ENCODE peak calls at places on chromosomes 6 and 20, in nine cellular contexts. J is progenitor cell of endocrine pancreas, Y is keratinocyte, E is uterus, N is foreskin fibroblast, Z is natural killer cell, V is GM12878, G is GM12865, B is fibroblast of mammary gland. H is an unnamed sample.

GRCh38 chr6:162638931-162639574 is 88.5 kb downstream of the PRKN start:
- DNase-seq in J (no peak), N (peak; percentile 4), Z (no peak), G (no peak), Y (no peak), V (no peak), E (no peak), B (no peak), H (no peak)

GRCh38 chr6:56550307-56550706 is 92.4 kb downstream of the DST start:
- DNase-seq in Z (no peak), E (no peak), Y (no peak), G (no peak), B (no peak), N (no peak), V (no peak), J (no peak), H (no peak)

GRCh38 chr6:100257661-100258395 is 206.9 kb downstream of the SIM1 start:
- DNase-seq in Y (no peak), V (peak; percentile 11), B (peak; percentile 57), G (peak; percentile 46), N (peak; percentile 62), E (no peak), Z (no peak), J (no peak), H (peak; percentile 28)

GRCh38 chr6:4606016-4606415 is 170.2 kb upstream of the CDYL start:
- DNase-seq in B (no peak), J (no peak), E (no peak), G (no peak), Z (no peak), Y (no peak), V (no peak), N (no peak), H (no peak)

GRCh38 chr6:89144358-89145041 is 1.4 kb upstream of the PM20D2 start:
- DNase-seq in E (no peak), V (no peak), G (peak; percentile 61), Y (no peak), Z (no peak), N (no peak), J (no peak), B (no peak), H (peak; percentile 58)

GRCh38 chr6:77837034-77837784 is 184.4 kb downstream of the MEI4 start:
- DNase-seq in J (no peak), Y (no peak), N (no peak), G (no peak), E (no peak), Z (no peak), B (no peak), V (no peak), H (no peak)

GRCh38 chr6:163940705-163941470 is 526.4 kb downstream of the QKI start:
- DNase-seq in Y (no peak), Z (no peak), V (no peak), B (peak; percentile 7), N (no peak), G (no peak), E (no peak), J (no peak), H (no peak)

GRCh38 chr6:25971187-25971811 is 8.7 kb downstream of the TRIM38 start:
- DNase-seq in Z (no peak), E (peak; percentile 56), V (no peak), B (peak; percentile 93), Y (no peak), N (peak; percentile 96), J (no peak), G (no peak), H (no peak)

GRCh38 chr20:33843854-33844253 is 32.7 kb downstream of the CHMP4B start:
- DNase-seq in J (no peak), G (peak; percentile 61), Z (no peak), V (no peak), Y (no peak), N (no peak), B (no peak), E (no peak), H (peak; percentile 68)

DNA sequence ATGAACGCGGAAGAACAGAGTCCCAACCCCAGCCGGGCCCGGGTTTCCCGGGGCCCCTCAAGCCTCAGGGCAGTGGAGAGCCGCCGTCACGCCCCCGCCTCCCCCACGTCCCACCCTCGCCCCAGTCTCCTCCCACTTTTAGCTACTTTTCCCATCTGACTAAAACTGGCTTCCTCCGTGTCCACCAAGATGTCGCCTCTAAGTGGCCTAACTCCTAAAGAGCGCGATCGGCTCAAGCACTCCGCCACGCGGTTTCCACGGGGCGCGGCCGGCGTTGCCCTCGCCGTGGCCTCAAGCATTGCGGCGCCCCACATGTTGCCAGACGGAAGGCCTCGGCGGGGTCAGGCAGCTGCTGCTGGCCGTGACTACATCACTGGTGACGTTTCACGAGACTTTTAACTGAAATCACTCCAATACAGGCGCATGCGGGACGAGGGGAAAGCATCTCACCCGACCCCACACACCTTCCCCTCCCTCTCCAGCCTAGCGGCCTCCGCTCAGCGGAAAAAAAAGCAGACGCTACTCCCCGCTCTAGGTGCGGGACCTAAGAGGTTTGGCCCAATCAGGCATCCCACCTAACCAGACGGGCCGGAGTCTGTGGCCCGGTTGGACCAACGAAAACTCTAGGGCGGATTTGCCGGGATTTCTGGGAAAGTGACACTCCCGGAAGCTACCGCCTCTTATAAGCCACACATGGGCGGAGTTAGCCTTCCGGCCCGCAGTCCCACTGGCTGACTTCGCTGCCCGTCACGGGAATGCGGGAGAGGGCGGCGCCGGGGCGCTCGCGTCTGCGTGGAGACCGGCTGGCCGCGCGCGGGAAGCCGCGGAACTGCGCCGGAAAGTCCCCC is at the start of gene NXT1:
- DNase-seq in Y (peak; percentile 87), E (peak; percentile 98), V (peak; percentile 92), Z (peak; percentile 95), B (peak; percentile 98), G (peak; percentile 98), N (peak; percentile 99), J (peak; percentile 95), H (peak; percentile 92)
- TF ChIP-seq CTCF in Y (peak; percentile 0), E (no peak), V (no peak), Z (no peak), B (no peak), G (no peak), N (peak; percentile 1), J (no peak), H (no peak)

DNA sequence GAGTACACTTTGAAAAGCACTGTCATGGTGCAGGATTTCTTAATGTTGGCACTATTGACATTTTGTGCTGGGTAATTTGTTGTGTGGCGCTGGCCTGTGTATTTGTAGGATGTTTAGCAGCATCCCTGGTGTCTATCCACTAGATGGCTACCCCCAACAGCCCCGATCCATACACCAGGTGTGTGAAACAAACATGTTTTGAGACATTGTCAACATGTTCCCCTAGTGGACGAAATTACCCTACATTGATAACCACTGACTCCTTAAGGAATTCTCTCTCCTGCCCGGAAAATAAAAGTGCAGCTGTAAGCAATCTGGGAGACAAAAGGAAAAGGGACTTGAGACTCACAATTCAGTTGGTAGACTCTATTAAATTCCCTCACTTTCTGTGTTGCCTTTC is 52.6 kb upstream of the TMEM200A start:
- DNase-seq in Y (no peak), B (no peak), E (no peak), N (no peak), J (no peak), G (no peak), V (no peak), Z (no peak), H (no peak)
- TF ChIP-seq CTCF in Y (no peak), B (no peak), E (no peak), N (no peak), J (peak; percentile 30), G (no peak), V (no peak), Z (no peak), H (no peak)

DNA sequence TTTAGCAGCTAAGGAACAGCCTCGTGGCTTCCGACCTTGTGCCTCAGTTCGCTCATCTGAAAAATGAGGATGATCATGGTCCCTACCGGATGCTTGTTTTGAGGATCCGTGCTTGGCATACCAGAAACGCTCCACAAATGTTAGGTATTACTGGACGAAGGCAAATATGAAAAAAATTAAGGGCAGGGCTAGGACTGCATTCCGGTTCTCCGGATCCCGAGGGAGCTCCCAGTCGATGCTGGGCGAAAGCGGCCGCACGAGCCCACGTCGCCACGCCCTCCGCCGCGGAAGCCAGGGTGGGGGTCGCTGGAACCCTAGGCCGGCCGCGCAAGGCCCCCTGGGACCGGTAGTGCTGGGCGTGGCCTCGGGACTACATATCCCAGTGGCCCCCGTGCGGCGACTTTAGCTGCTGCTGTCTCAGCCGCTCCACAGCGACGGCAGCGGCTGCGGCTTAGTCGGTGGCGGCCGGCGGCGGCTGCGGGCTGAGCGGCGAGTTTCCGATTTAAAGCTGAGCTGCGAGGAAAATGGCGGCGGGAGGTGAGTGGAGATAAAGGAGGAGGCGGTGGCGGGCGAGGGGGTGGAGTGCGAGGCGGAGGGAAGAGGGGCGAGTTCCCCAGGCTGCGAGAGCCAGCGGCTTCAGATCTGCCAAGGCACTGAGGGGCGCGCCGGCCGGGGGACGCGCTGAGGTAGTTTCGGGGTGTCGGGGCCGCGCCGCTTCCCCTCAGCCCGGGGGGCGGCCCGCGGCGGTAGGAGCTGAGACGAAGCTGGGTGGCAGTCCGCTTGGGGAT is at the start of gene NCOA3:
- DNase-seq in G (peak; percentile 98), B (peak; percentile 89), Z (peak; percentile 84), N (peak; percentile 98), J (peak; percentile 95), V (no peak), Y (peak; percentile 56), E (peak; percentile 90), H (peak; percentile 91)
- TF ChIP-seq CTCF in G (peak; percentile 48), B (no peak), Z (peak; percentile 32), N (peak; percentile 24), J (peak; percentile 51), V (peak; percentile 15), Y (peak; percentile 67), E (peak; percentile 77), H (peak; percentile 3)

GRCh38 chr6:169487579-169488205 is 214.1 kb downstream of the WDR27 start:
- DNase-seq in G (no peak), J (no peak), B (peak; percentile 28), Y (no peak), E (no peak), V (no peak), Z (no peak), N (peak; percentile 16), H (no peak)
- TF ChIP-seq CTCF in G (no peak), J (no peak), B (peak; percentile 23), Y (no peak), E (peak; percentile 53), V (no peak), Z (no peak), N (peak; percentile 6), H (no peak)